ENCODE peak calls at places on chromosomes 16 and 17, in four cellular contexts. Q is upper lobe of right lung, R is T-helper 1 cell, A is pulmonary artery endothelial cell. X is an unnamed sample.
A peak's percentile ranks its signal among the peaks of the same experiment; 100 is the strongest.

GRCh38 chr17:30920282-30920681 is 1.5 kb upstream of the ADAP2 start:
- DNase-seq in Q (no peak), R (no peak), A (no peak), X (no peak)

GRCh38 chr16:26111900-26112299 is 420.1 kb downstream of the HS3ST4 start:
- DNase-seq in Q (no peak), R (no peak), A (no peak), X (no peak)

GRCh38 chr17:304461-304860 is 48.1 kb downstream of the RPH3AL start:
- DNase-seq in Q (no peak), R (no peak), A (no peak), X (no peak)

GRCh38 chr16:46949216-46949892 is 24.1 kb downstream of the DNAJA2 start:
- DNase-seq in Q (no peak), R (no peak), A (no peak), X (no peak)

GRCh38 chr16:47377156-47377555 is 83.7 kb downstream of the ITFG1 start:
- DNase-seq in Q (no peak), R (no peak), A (no peak), X (no peak)

GRCh38 chr16:29675811-29676643 is 3.0 kb upstream of the QPRT start:
- DNase-seq in Q (no peak), R (no peak), A (no peak), X (no peak)

GRCh38 chr16:57957396-57958392 is 13.2 kb downstream of the CNGB1 start:
- DNase-seq in Q (peak; percentile 62), R (no peak), A (no peak), X (no peak)

GRCh38 chr17:2351269-2351668 is 14.0 kb downstream of the SGSM2 start:
- DNase-seq in Q (peak; percentile 39), R (no peak), A (no peak), X (no peak)

GRCh38 chr17:7843536-7844291 is 9.7 kb downstream of the KDM6B start:
- DNase-seq in Q (peak; percentile 96), R (peak; percentile 89), A (peak; percentile 78), X (no peak)

GRCh38 chr16:23724438-23725131 is 11.6 kb upstream of the ERN2 start:
- DNase-seq in Q (no peak), R (no peak), A (no peak), X (no peak)

GRCh38 chr16:1330260-1330914 is 3.1 kb upstream of the BAIAP3 start:
- DNase-seq in Q (no peak), R (no peak), A (no peak), X (no peak)

GRCh38 chr17:7394452-7395191 is at the start of gene PLSCR3:
- DNase-seq in Q (peak; percentile 95), R (peak; percentile 71), A (peak; percentile 62), X (no peak)